ENCODE peak calls at places on chromosomes 12 and 14, in nine cellular contexts. J is naive B cell; L is B cell; X is heart left ventricle; V is activated CD8-positive, alpha-beta T cell treated with anti-CD3 and anti-CD28 coated beads, Interleukin-2, amount 10 ng/mL, durations not matched to agents 7 days and 5 days; K is activated CD4-positive, CD25-positive, alpha-beta regulatory T cell treated with anti-CD3 and anti-CD28 coated beads, Interleukin-2, amount 50 U/mL, for 24 hours; U is PC-3; P is upper lobe of left lung; Z is left cardiac atrium. Y is an unnamed sample.

GRCh38 chr14:76599556-76599955 is 161.7 kb upstream of the VASH1 start:
- ATAC-seq in J (no peak), L (no peak), X (no peak), V (no peak), K (no peak), U (no peak), P (no peak), Z (no peak), Y (no peak)

GRCh38 chr14:105817971-105818711 is 291.8 kb downstream of the TMEM121 start:
- ATAC-seq in J (peak; percentile 88), L (peak; percentile 86), X (no peak), V (no peak), K (peak; percentile 70), U (no peak), P (peak; percentile 23), Z (no peak), Y (no peak)

GRCh38 chr12:48985475-48985897 is 7.4 kb downstream of the WNT1 start:
- ATAC-seq in J (no peak), L (no peak), X (peak; percentile 86), V (no peak), K (no peak), U (no peak), P (no peak), Z (peak; percentile 68), Y (no peak)

GRCh38 chr12:118377005-118377890 is 893 bp downstream of the SUDS3 start:
- ATAC-seq in J (no peak), L (no peak), X (no peak), V (no peak), K (no peak), U (no peak), P (no peak), Z (no peak), Y (no peak)

GRCh38 chr12:122880668-122881067 is 15.3 kb downstream of the VPS37B start:
- ATAC-seq in J (peak; percentile 72), L (peak; percentile 68), X (no peak), V (peak; percentile 38), K (no peak), U (peak; percentile 76), P (no peak), Z (peak; percentile 93), Y (peak; percentile 59)

GRCh38 chr12:50555471-50555885 is 50.7 kb downstream of the DIP2B start:
- ATAC-seq in J (no peak), L (no peak), X (no peak), V (no peak), K (peak; percentile 90), U (no peak), P (no peak), Z (no peak), Y (no peak)

GRCh38 chr12:82919365-82920054 is 232.8 kb downstream of the TMTC2 start:
- ATAC-seq in J (no peak), L (no peak), X (no peak), V (no peak), K (no peak), U (no peak), P (no peak), Z (no peak), Y (no peak)

GRCh38 chr12:84270470-84271140 is 642.0 kb downstream of the SLC6A15 start:
- ATAC-seq in J (no peak), L (no peak), X (no peak), V (no peak), K (no peak), U (no peak), P (no peak), Z (no peak), Y (no peak)

GRCh38 chr14:60736494-60736893 is 1.9 kb downstream of the MNAT1 start:
- ATAC-seq in J (no peak), L (no peak), X (no peak), V (no peak), K (no peak), U (peak; percentile 82), P (no peak), Z (no peak), Y (no peak)

GRCh38 chr14:75141062-75141461 is 14.2 kb upstream of the NEK9 start:
- ATAC-seq in J (peak; percentile 25), L (no peak), X (no peak), V (peak; percentile 33), K (no peak), U (no peak), P (no peak), Z (no peak), Y (no peak)

GRCh38 chr14:30270200-30271161 is 288.5 kb upstream of the G2E3 start:
- ATAC-seq in J (peak; percentile 58), L (peak; percentile 64), X (peak; percentile 64), V (peak; percentile 94), K (peak; percentile 76), U (peak; percentile 100), P (peak; percentile 91), Z (peak; percentile 96), Y (peak; percentile 90)

GRCh38 chr14:102760485-102761193 is 16.6 kb upstream of the TRAF3 start:
- ATAC-seq in J (peak; percentile 20), L (no peak), X (no peak), V (no peak), K (no peak), U (no peak), P (peak; percentile 44), Z (peak; percentile 67), Y (no peak)

GRCh38 chr12:67843257-67843656 is 146.0 kb upstream of the IFNG-AS1 start:
- ATAC-seq in J (no peak), L (no peak), X (no peak), V (no peak), K (no peak), U (no peak), P (no peak), Z (no peak), Y (no peak)

GRCh38 chr12:51127050-51127729 is 43.8 kb upstream of the CSRNP2 start:
- ATAC-seq in J (no peak), L (no peak), X (no peak), V (no peak), K (no peak), U (no peak), P (no peak), Z (no peak), Y (no peak)

Y was measured in gastroesophageal sphincter.